ENCODE peak calls at places on chromosomes 12 and 14, in five cellular contexts. One of them, this sample, is unnamed.

GRCh38 chr14:76373456-76373855 is 2.5 kb upstream of the ESRRB start:
- DNase-seq in GM10248: no peak
- DNase-seq in esophagus squamous epithelium: no peak
- DNase-seq in H9: no peak
- DNase-seq in BJ: no peak
- DNase-seq in this sample: no peak

GRCh38 chr12:10939163-10939562 is at the start of gene TAS2R14:
- DNase-seq in GM10248: no peak
- DNase-seq in esophagus squamous epithelium: no peak
- DNase-seq in H9: no peak
- DNase-seq in BJ: no peak
- DNase-seq in this sample: no peak

GRCh38 chr12:124309744-124310143 is 14.9 kb downstream of the RFLNA start:
- DNase-seq in GM10248: no peak
- DNase-seq in esophagus squamous epithelium: no peak
- DNase-seq in H9: no peak
- DNase-seq in BJ: no peak
- DNase-seq in this sample: no peak

GRCh38 chr12:93892431-93893210 is 215.4 kb downstream of the CRADD start:
- DNase-seq in GM10248: no peak
- DNase-seq in esophagus squamous epithelium: no peak
- DNase-seq in H9: no peak
- DNase-seq in BJ: no peak
- DNase-seq in this sample: no peak

GRCh38 chr12:130818381-130819247 is 20.4 kb downstream of the STX2 start:
- DNase-seq in GM10248: peak
- DNase-seq in esophagus squamous epithelium: no peak
- DNase-seq in H9: peak
- DNase-seq in BJ: no peak
- DNase-seq in this sample: peak

GRCh38 chr14:103624860-103625259 is 4.2 kb upstream of the KLC1 start:
- DNase-seq in GM10248: no peak
- DNase-seq in esophagus squamous epithelium: no peak
- DNase-seq in H9: peak
- DNase-seq in BJ: no peak
- DNase-seq in this sample: no peak

GRCh38 chr12:4386756-4387155 is 7.2 kb upstream of the FGF23 start:
- DNase-seq in GM10248: no peak
- DNase-seq in esophagus squamous epithelium: no peak
- DNase-seq in H9: peak
- DNase-seq in BJ: no peak
- DNase-seq in this sample: no peak

GRCh38 chr12:75784591-75784990 is 247.0 kb downstream of the PHLDA1 start:
- DNase-seq in GM10248: no peak
- DNase-seq in esophagus squamous epithelium: no peak
- DNase-seq in H9: no peak
- DNase-seq in BJ: no peak
- DNase-seq in this sample: no peak

GRCh38 chr12:125835852-125836251 is 770.6 kb downstream of the AACS start:
- DNase-seq in GM10248: no peak
- DNase-seq in esophagus squamous epithelium: no peak
- DNase-seq in H9: no peak
- DNase-seq in BJ: no peak
- DNase-seq in this sample: no peak

GRCh38 chr12:84637926-84638325 is 274.7 kb downstream of the SLC6A15 start:
- DNase-seq in GM10248: no peak
- DNase-seq in esophagus squamous epithelium: no peak
- DNase-seq in H9: no peak
- DNase-seq in BJ: peak
- DNase-seq in this sample: no peak

GRCh38 chr14:80269338-80269935 is 58.1 kb upstream of the DIO2 start:
- DNase-seq in GM10248: no peak
- DNase-seq in esophagus squamous epithelium: no peak
- DNase-seq in H9: no peak
- DNase-seq in BJ: no peak
- DNase-seq in this sample: no peak

GRCh38 chr12:45232771-45233372 is 17.0 kb downstream of the ANO6 start:
- DNase-seq in GM10248: peak
- DNase-seq in esophagus squamous epithelium: no peak
- DNase-seq in H9: peak
- DNase-seq in BJ: peak
- DNase-seq in this sample: peak

GRCh38 chr14:60657609-60657983 is 8.3 kb upstream of the SIX1 start:
- DNase-seq in GM10248: no peak
- DNase-seq in esophagus squamous epithelium: no peak
- DNase-seq in H9: peak
- DNase-seq in BJ: no peak
- DNase-seq in this sample: no peak

GRCh38 chr12:122888232-122888752 is 7.6 kb downstream of the VPS37B start:
- DNase-seq in GM10248: peak
- DNase-seq in esophagus squamous epithelium: no peak
- DNase-seq in H9: peak
- DNase-seq in BJ: no peak
- DNase-seq in this sample: no peak

GRCh38 chr12:1812650-1813302 is 7.6 kb upstream of the LRTM2 start:
- DNase-seq in GM10248: no peak
- DNase-seq in esophagus squamous epithelium: no peak
- DNase-seq in H9: no peak
- DNase-seq in BJ: no peak
- DNase-seq in this sample: no peak

GRCh38 chr14:88748288-88748687 is 44.5 kb downstream of the EML5 start:
- DNase-seq in GM10248: no peak
- DNase-seq in esophagus squamous epithelium: no peak
- DNase-seq in H9: no peak
- DNase-seq in BJ: no peak
- DNase-seq in this sample: no peak

GRCh38 chr12:5000204-5000603 is 43.5 kb upstream of the KCNA5 start:
- DNase-seq in GM10248: no peak
- DNase-seq in esophagus squamous epithelium: no peak
- DNase-seq in H9: no peak
- DNase-seq in BJ: no peak
- DNase-seq in this sample: no peak

GRCh38 chr12:92538970-92539749 is 163.6 kb upstream of the PLEKHG7 start:
- DNase-seq in GM10248: peak
- DNase-seq in esophagus squamous epithelium: no peak
- DNase-seq in H9: no peak
- DNase-seq in BJ: no peak
- DNase-seq in this sample: no peak

GRCh38 chr12:104115587-104115975 is 22.4 kb downstream of the NFYB start:
- DNase-seq in GM10248: no peak
- DNase-seq in esophagus squamous epithelium: no peak
- DNase-seq in H9: no peak
- DNase-seq in BJ: no peak
- DNase-seq in this sample: no peak

GRCh38 chr12:1350934-1351240 is 243.5 kb downstream of the FBXL14 start:
- DNase-seq in GM10248: no peak
- DNase-seq in esophagus squamous epithelium: no peak
- DNase-seq in H9: no peak
- DNase-seq in BJ: no peak
- DNase-seq in this sample: no peak

GRCh38 chr12:28161697-28162096 is 28.6 kb upstream of the CCDC91 start:
- DNase-seq in GM10248: no peak
- DNase-seq in esophagus squamous epithelium: no peak
- DNase-seq in H9: no peak
- DNase-seq in BJ: no peak
- DNase-seq in this sample: no peak

GRCh38 chr14:90408713-90409112 is 11.9 kb downstream of the CALM1 start:
- DNase-seq in GM10248: no peak
- DNase-seq in esophagus squamous epithelium: no peak
- DNase-seq in H9: no peak
- DNase-seq in BJ: no peak
- DNase-seq in this sample: no peak

GRCh38 chr12:69348162-69348938 is at the start of gene LYZ:
- DNase-seq in GM10248: no peak
- DNase-seq in esophagus squamous epithelium: no peak
- DNase-seq in H9: no peak
- DNase-seq in BJ: no peak
- DNase-seq in this sample: no peak

GRCh38 chr12:47097276-47097896 is 17.6 kb upstream of the AMIGO2 start:
- DNase-seq in GM10248: no peak
- DNase-seq in esophagus squamous epithelium: no peak
- DNase-seq in H9: no peak
- DNase-seq in BJ: no peak
- DNase-seq in this sample: no peak

GRCh38 chr12:121537814-121538698 is 42.8 kb downstream of the KDM2B start:
- DNase-seq in GM10248: peak
- DNase-seq in esophagus squamous epithelium: no peak
- DNase-seq in H9: no peak
- DNase-seq in BJ: no peak
- DNase-seq in this sample: peak

GRCh38 chr14:28012629-28013415 is 753.8 kb upstream of the FOXG1 start:
- DNase-seq in GM10248: no peak
- DNase-seq in esophagus squamous epithelium: no peak
- DNase-seq in H9: peak
- DNase-seq in BJ: no peak
- DNase-seq in this sample: no peak

GRCh38 chr14:104865631-104866441 is 768 bp downstream of the CEP170B start:
- DNase-seq in GM10248: no peak
- DNase-seq in esophagus squamous epithelium: no peak
- DNase-seq in H9: peak
- DNase-seq in BJ: peak
- DNase-seq in this sample: peak

DNA sequence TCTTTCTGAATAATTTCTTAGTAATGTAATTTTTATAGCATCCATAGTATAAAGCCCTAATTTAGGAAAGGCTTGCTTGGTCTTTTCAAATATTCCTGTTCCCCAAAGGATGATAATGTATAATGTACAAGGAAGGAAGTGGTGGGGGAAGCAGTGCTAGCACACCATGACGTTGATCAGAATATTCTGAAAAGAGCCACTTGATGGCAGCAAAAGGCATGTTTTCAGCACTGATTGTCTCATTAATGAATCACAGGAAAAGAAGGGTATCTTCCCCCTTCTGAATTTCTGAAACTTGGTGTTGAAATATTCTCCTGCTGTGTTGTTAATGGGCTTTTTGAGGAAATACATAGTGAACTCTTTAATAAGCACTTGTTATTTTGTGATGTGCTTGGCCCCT is 121.9 kb downstream of the TMEM117 start:
- DNase-seq in GM10248: peak
- DNase-seq in esophagus squamous epithelium: no peak
- DNase-seq in H9: no peak
- DNase-seq in BJ: no peak
- DNase-seq in this sample: no peak
- TF ChIP-seq CTCF in GM10248: peak
- TF ChIP-seq CTCF in esophagus squamous epithelium: peak
- TF ChIP-seq CTCF in H9: peak
- TF ChIP-seq CTCF in BJ: peak
- TF ChIP-seq CTCF in this sample: no peak

GRCh38 chr14:20988717-20989116 is 1.1 kb upstream of the METTL17 start:
- DNase-seq in GM10248: no peak
- DNase-seq in esophagus squamous epithelium: no peak
- DNase-seq in H9: no peak
- DNase-seq in BJ: no peak
- DNase-seq in this sample: no peak

GRCh38 chr14:20989464-20989786 is 355 bp upstream of the METTL17 start:
- DNase-seq in GM10248: no peak
- DNase-seq in esophagus squamous epithelium: no peak
- DNase-seq in H9: no peak
- DNase-seq in BJ: no peak
- DNase-seq in this sample: no peak

GRCh38 chr14:20986811-20987210 is 3.0 kb upstream of the METTL17 start:
- DNase-seq in GM10248: no peak
- DNase-seq in esophagus squamous epithelium: no peak
- DNase-seq in H9: no peak
- DNase-seq in BJ: peak
- DNase-seq in this sample: no peak

GRCh38 chr14:20989787-20990600 is at the start of gene METTL17:
- DNase-seq in GM10248: peak
- DNase-seq in esophagus squamous epithelium: peak
- DNase-seq in H9: peak
- DNase-seq in BJ: peak
- DNase-seq in this sample: peak
- TF ChIP-seq CTCF in GM10248: peak
- TF ChIP-seq CTCF in esophagus squamous epithelium: no peak
- TF ChIP-seq CTCF in H9: peak
- TF ChIP-seq CTCF in BJ: peak
- TF ChIP-seq CTCF in this sample: no peak

GRCh38 chr12:115898670-115899069 is 378.8 kb downstream of the MED13L start:
- DNase-seq in GM10248: no peak
- DNase-seq in esophagus squamous epithelium: no peak
- DNase-seq in H9: no peak
- DNase-seq in BJ: no peak
- DNase-seq in this sample: no peak
- TF ChIP-seq CTCF in GM10248: peak
- TF ChIP-seq CTCF in esophagus squamous epithelium: no peak
- TF ChIP-seq CTCF in H9: peak
- TF ChIP-seq CTCF in BJ: peak
- TF ChIP-seq CTCF in this sample: no peak

GRCh38 chr12:53345486-53346195 is 9.5 kb upstream of the SP7 start:
- DNase-seq in GM10248: no peak
- DNase-seq in esophagus squamous epithelium: no peak
- DNase-seq in H9: no peak
- DNase-seq in BJ: no peak
- DNase-seq in this sample: no peak
- TF ChIP-seq CTCF in GM10248: no peak
- TF ChIP-seq CTCF in esophagus squamous epithelium: no peak
- TF ChIP-seq CTCF in H9: no peak
- TF ChIP-seq CTCF in BJ: no peak
- TF ChIP-seq CTCF in this sample: no peak

DNA sequence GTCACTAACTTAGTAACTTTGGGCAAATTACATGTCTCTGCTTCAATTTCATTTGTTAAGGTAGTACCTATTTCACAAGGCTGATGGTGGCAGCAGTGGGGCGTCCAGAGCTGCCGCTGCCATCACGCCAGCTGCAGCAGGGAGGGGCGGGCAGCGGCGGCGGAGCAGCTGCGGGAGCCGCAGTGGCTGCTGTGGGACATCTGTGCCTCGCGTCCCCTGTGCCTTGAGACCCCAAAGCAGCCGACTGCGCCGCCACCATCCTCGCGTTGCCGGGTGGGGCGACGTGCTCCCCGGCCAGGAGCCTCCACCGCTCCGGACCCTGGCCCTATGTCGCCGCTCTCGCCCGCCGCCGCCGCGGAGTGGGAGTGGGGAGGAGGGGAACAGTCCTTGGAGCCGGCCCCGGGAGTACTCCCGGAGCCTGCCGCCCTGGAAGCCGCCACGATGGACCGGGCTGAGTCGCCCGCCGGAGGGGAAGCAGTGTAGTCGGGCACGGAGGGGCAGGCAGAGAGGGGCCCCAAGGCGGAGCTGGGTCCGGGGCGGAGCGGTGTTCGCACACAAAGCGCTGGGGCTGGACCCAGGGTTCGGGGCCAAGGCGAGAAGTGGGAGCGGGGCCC is 51.4 kb downstream of the A2M start:
- DNase-seq in GM10248: peak
- DNase-seq in esophagus squamous epithelium: no peak
- DNase-seq in H9: peak
- DNase-seq in BJ: no peak
- DNase-seq in this sample: peak
- TF ChIP-seq CTCF in GM10248: peak
- TF ChIP-seq CTCF in esophagus squamous epithelium: peak
- TF ChIP-seq CTCF in H9: peak
- TF ChIP-seq CTCF in BJ: peak
- TF ChIP-seq CTCF in this sample: peak